ENCODE peak calls at places on chromosomes 1 and 21, in eight cellular contexts. G is thoracic aorta, F is heart right ventricle, K is ovary, P is stomach, I is left ventricle myocardium inferior, T is uterus, M is heart left ventricle. H is an unnamed sample.

GRCh38 chr1:116415699-116416533 is 42.9 kb downstream of the ATP1A1 start:
- DNase-seq in G (no peak), F (peak), K (peak), P (no peak), I (peak), T (no peak), M (no peak), H (no peak)

GRCh38 chr1:234186037-234186688 is 187.1 kb upstream of the COA6 start:
- DNase-seq in G (no peak), F (no peak), K (no peak), P (no peak), I (no peak), T (no peak), M (no peak), H (no peak)

GRCh38 chr1:2412773-2413494 is 570 bp upstream of the PEX10 start:
- DNase-seq in G (no peak), F (peak), K (peak), P (no peak), I (no peak), T (peak), M (peak), H (no peak)

GRCh38 chr1:242770366-242770765 is 245.9 kb upstream of the PLD5 start:
- DNase-seq in G (no peak), F (no peak), K (no peak), P (no peak), I (no peak), T (no peak), M (no peak), H (no peak)

GRCh38 chr1:224707849-224708725 is 92.0 kb downstream of the CNIH3 start:
- DNase-seq in G (no peak), F (no peak), K (peak), P (no peak), I (no peak), T (peak), M (no peak), H (peak)

GRCh38 chr21:42148584-42148983 is 70.4 kb upstream of the ABCG1 start:
- DNase-seq in G (no peak), F (no peak), K (peak), P (no peak), I (no peak), T (no peak), M (no peak), H (no peak)

GRCh38 chr1:39205102-39205780 is 746 bp downstream of the MACF1 start:
- DNase-seq in G (no peak), F (peak), K (no peak), P (peak), I (peak), T (peak), M (peak), H (no peak)

GRCh38 chr1:29650041-29650400 is 413.7 kb downstream of the PTPRU start:
- DNase-seq in G (no peak), F (no peak), K (no peak), P (no peak), I (no peak), T (no peak), M (no peak), H (no peak)

GRCh38 chr1:58282623-58283022 is 263.9 kb downstream of the OMA1 start:
- DNase-seq in G (no peak), F (peak), K (no peak), P (no peak), I (no peak), T (no peak), M (no peak), H (no peak)

GRCh38 chr1:31981976-31982375 is 31.7 kb upstream of the KHDRBS1 start:
- DNase-seq in G (no peak), F (no peak), K (no peak), P (no peak), I (no peak), T (no peak), M (no peak), H (no peak)

GRCh38 chr1:100360790-100361232 is 8.5 kb downstream of the CDC14A start:
- DNase-seq in G (no peak), F (peak), K (peak), P (peak), I (peak), T (peak), M (no peak), H (no peak)

GRCh38 chr1:208058212-208059155 is 147.6 kb upstream of the CD34 start:
- DNase-seq in G (no peak), F (no peak), K (no peak), P (no peak), I (no peak), T (no peak), M (no peak), H (no peak)

GRCh38 chr1:85061711-85062424 is 13.6 kb upstream of the MCOLN3 start:
- DNase-seq in G (peak), F (peak), K (peak), P (peak), I (peak), T (peak), M (peak), H (peak)

GRCh38 chr1:164272156-164272555 is 286.8 kb upstream of the PBX1 start:
- DNase-seq in G (no peak), F (no peak), K (no peak), P (no peak), I (no peak), T (no peak), M (no peak), H (no peak)

GRCh38 chr21:41976611-41977010 is 22.8 kb upstream of the C2CD2 start:
- DNase-seq in G (no peak), F (no peak), K (no peak), P (no peak), I (no peak), T (no peak), M (peak), H (no peak)

GRCh38 chr1:157137051-157137772 is 983 bp downstream of the ETV3 start:
- DNase-seq in G (no peak), F (no peak), K (no peak), P (no peak), I (no peak), T (no peak), M (no peak), H (no peak)

GRCh38 chr1:31161571-31161970 is 78.1 kb downstream of the NKAIN1 start:
- DNase-seq in G (no peak), F (no peak), K (no peak), P (no peak), I (no peak), T (no peak), M (no peak), H (no peak)

GRCh38 chr1:20080441-20081330 is 10.7 kb downstream of the PLA2G5 start:
- DNase-seq in G (no peak), F (no peak), K (no peak), P (no peak), I (no peak), T (no peak), M (no peak), H (no peak)

GRCh38 chr21:39885119-39885848 is 18.0 kb downstream of the PCP4 start:
- DNase-seq in G (no peak), F (peak), K (no peak), P (no peak), I (peak), T (peak), M (no peak), H (no peak)

GRCh38 chr1:230261918-230262650 is 164.0 kb downstream of the PGBD5 start:
- DNase-seq in G (no peak), F (no peak), K (no peak), P (no peak), I (no peak), T (no peak), M (no peak), H (no peak)

GRCh38 chr1:212979340-212980122 is 29.2 kb downstream of the VASH2 start:
- DNase-seq in G (no peak), F (no peak), K (no peak), P (no peak), I (no peak), T (no peak), M (no peak), H (no peak)

GRCh38 chr1:234841710-234842231 is 231.8 kb upstream of the IRF2BP2 start:
- DNase-seq in G (no peak), F (peak), K (no peak), P (no peak), I (no peak), T (no peak), M (no peak), H (peak)

GRCh38 chr1:92882817-92883216 is 51.0 kb downstream of the RPL5 start:
- DNase-seq in G (no peak), F (no peak), K (no peak), P (no peak), I (no peak), T (no peak), M (no peak), H (no peak)

GRCh38 chr1:119285482-119285881 is 83.1 kb upstream of the HAO2 start:
- DNase-seq in G (no peak), F (no peak), K (no peak), P (no peak), I (no peak), T (no peak), M (no peak), H (no peak)

GRCh38 chr1:232630047-232630893 is at the start of gene SIPA1L2:
- DNase-seq in G (peak), F (peak), K (peak), P (peak), I (peak), T (peak), M (peak), H (peak)

GRCh38 chr1:61951731-61952585 is 209.7 kb downstream of the PATJ start:
- DNase-seq in G (no peak), F (peak), K (no peak), P (no peak), I (no peak), T (no peak), M (no peak), H (no peak)

GRCh38 chr1:166814611-166815010 is 24.7 kb upstream of the POGK start:
- DNase-seq in G (no peak), F (no peak), K (no peak), P (peak), I (no peak), T (no peak), M (no peak), H (no peak)

GRCh38 chr1:184499626-184500025 is 112.8 kb downstream of the C1orf21 start:
- DNase-seq in G (no peak), F (no peak), K (no peak), P (no peak), I (no peak), T (no peak), M (no peak), H (no peak)

GRCh38 chr21:43332872-43333300 is 94.0 kb downstream of the SIK1 start:
- DNase-seq in G (no peak), F (no peak), K (no peak), P (no peak), I (no peak), T (no peak), M (no peak), H (no peak)

GRCh38 chr21:32207096-32207716 is 71.6 kb downstream of the MIS18A start:
- DNase-seq in G (no peak), F (no peak), K (no peak), P (no peak), I (no peak), T (no peak), M (no peak), H (no peak)

GRCh38 chr1:153568367-153569099 is 2.9 kb upstream of the S100A2 start:
- DNase-seq in G (peak), F (peak), K (peak), P (peak), I (peak), T (peak), M (peak), H (peak)

GRCh38 chr1:173395762-173396161 is 81.4 kb upstream of the PRDX6 start:
- DNase-seq in G (no peak), F (no peak), K (no peak), P (no peak), I (no peak), T (no peak), M (no peak), H (no peak)

GRCh38 chr21:15968911-15969310 is 239.1 kb downstream of the USP25 start:
- DNase-seq in G (no peak), F (no peak), K (no peak), P (no peak), I (no peak), T (no peak), M (no peak), H (no peak)

GRCh38 chr1:168341576-168341975 is 60.9 kb downstream of the TBX19 start:
- DNase-seq in G (no peak), F (no peak), K (no peak), P (no peak), I (no peak), T (no peak), M (no peak), H (no peak)

GRCh38 chr1:184854036-184854435 is 99.4 kb upstream of the EDEM3 start:
- DNase-seq in G (no peak), F (no peak), K (no peak), P (no peak), I (no peak), T (no peak), M (no peak), H (no peak)

GRCh38 chr1:172178846-172179245 is 241.6 kb upstream of the C1orf105 start:
- DNase-seq in G (no peak), F (no peak), K (no peak), P (no peak), I (no peak), T (no peak), M (no peak), H (no peak)

GRCh38 chr1:154327466-154328317 is 2.4 kb downstream of the ATP8B2 start:
- DNase-seq in G (no peak), F (no peak), K (no peak), P (peak), I (no peak), T (peak), M (no peak), H (no peak)

GRCh38 chr1:63622847-63623566 is 29.8 kb downstream of the PGM1 start:
- DNase-seq in G (no peak), F (peak), K (no peak), P (no peak), I (no peak), T (no peak), M (no peak), H (no peak)

GRCh38 chr1:110084226-110085078 is 14.0 kb upstream of the ALX3 start:
- DNase-seq in G (no peak), F (peak), K (peak), P (peak), I (peak), T (peak), M (no peak), H (peak)

GRCh38 chr1:25197235-25197930 is 34.9 kb downstream of the SYF2 start:
- DNase-seq in G (no peak), F (no peak), K (no peak), P (no peak), I (no peak), T (no peak), M (no peak), H (no peak)

GRCh38 chr1:51222136-51222787 is 13.8 kb upstream of the RNF11 start:
- DNase-seq in G (no peak), F (no peak), K (no peak), P (no peak), I (no peak), T (no peak), M (no peak), H (no peak)
- H3K4me3 ChIP-seq in G (no peak), F (no peak), K (no peak), P (no peak), I (no peak), T (no peak), M (no peak), H (no peak)

DNA sequence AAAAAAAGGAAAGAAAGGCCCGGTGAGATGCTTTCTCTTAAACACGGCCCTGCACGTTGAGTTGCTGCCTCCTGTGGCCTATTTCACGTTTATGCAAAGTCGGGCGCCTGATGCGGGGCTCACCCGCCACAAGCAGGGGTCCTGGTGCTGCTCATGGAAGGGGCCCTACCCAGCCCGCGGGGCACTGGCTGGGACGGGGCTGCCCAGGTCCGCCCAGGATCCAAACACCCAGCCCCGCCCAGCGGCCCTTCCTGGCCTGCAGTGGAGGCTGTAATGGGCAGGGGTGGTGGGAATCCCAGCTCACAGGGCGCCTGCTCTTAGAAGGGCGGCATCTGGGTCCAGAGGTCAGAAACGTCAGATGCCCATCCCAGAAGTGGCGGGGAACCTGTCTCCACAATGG is 1.6 kb downstream of the COL6A2 start:
- DNase-seq in G (peak), F (peak), K (peak), P (peak), I (peak), T (peak), M (peak), H (peak)
- H3K4me3 ChIP-seq in G (peak), F (peak), K (peak), P (peak), I (peak), T (peak), M (peak), H (peak)

DNA sequence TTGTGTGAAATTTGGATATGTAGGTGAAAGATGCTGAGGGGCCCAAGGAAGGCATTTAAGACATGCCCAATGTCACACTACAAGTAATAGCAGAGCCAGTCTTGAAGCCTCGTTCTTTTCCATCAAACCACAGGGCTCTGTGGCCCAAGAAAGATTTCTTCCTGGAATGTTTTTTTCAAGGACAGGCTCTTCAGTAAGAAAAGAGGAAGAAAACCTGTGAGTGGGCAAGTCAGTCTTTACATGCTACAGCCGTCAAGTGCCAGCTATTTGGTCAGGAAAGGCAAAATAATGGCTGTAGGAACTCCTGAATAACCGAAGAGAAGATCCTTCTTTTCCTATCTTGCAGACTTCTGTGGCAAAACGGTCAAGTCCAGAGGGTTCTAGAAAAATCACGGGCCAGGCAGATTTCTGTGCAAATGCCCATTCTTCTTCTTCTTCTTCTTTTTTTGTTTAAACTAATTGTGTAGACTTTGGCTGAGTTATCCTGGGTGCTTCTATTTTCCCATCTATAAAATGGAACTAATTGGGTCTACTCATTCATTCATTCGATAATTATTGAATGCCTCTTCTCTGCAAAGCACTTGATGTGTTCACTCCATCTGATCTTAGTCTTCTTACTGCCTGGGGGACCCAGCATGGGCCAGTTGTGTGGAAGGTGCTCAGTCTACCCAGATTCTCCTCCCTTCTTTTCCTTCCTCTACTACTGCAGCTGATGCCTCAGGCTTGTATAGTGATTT is 1.9 kb upstream of the ID3 start:
- DNase-seq in G (no peak), F (no peak), K (no peak), P (no peak), I (no peak), T (no peak), M (no peak), H (peak)
- H3K4me3 ChIP-seq in G (peak), F (peak), K (no peak), P (no peak), I (peak), T (no peak), M (peak), H (peak)

DNA sequence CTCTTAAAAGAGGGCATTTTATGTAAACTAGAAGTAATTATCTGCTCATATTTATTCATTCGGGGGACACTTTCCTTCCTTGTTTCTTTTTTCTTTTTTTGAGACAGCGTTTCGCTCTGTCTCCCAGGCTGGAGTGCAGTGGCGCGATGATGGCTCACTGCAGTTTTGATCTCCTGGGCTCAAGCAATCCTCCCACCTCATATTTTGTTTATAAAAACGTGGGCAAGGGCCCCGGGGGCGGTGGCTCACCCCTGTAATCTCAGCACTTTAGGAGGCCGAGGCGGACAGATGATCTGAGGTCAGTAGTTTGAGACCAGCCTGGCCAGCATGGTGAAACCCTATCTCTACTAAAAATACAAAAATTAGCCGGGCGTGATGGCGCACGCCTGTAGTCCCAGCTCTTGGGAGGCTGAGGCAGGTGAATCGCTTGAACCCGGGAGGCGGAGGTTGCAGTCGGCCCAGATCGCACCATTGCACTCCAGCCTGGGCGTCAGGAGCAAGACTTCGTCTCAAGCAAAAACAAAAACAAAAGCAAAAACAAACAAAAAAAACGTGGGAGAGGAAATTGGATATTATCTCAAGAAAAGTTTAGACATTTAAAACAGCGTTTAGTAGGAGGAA is 926 bp upstream of the DFFA start:
- DNase-seq in G (no peak), F (no peak), K (no peak), P (no peak), I (no peak), T (no peak), M (no peak), H (no peak)
- H3K4me3 ChIP-seq in G (peak), F (peak), K (no peak), P (no peak), I (peak), T (peak), M (peak), H (peak)

GRCh38 chr1:60000625-60001024 is 72.9 kb downstream of the C1orf87 start:
- DNase-seq in G (no peak), F (no peak), K (no peak), P (no peak), I (no peak), T (no peak), M (no peak), H (no peak)
- H3K4me3 ChIP-seq in G (no peak), F (no peak), K (no peak), P (no peak), I (no peak), T (no peak), M (no peak), H (no peak)

GRCh38 chr1:18639335-18640055 is 8.8 kb downstream of the PAX7 start:
- DNase-seq in G (no peak), F (no peak), K (no peak), P (no peak), I (no peak), T (no peak), M (no peak), H (no peak)

GRCh38 chr1:18642278-18643095 is 11.8 kb downstream of the PAX7 start:
- DNase-seq in G (no peak), F (no peak), K (no peak), P (no peak), I (no peak), T (no peak), M (no peak), H (no peak)

GRCh38 chr1:18638818-18639193 is 8.2 kb downstream of the PAX7 start:
- DNase-seq in G (no peak), F (no peak), K (no peak), P (no peak), I (no peak), T (no peak), M (no peak), H (no peak)

GRCh38 chr1:18641005-18641941 is 10.6 kb downstream of the PAX7 start:
- DNase-seq in G (no peak), F (no peak), K (no peak), P (no peak), I (no peak), T (no peak), M (no peak), H (no peak)

GRCh38 chr1:18640228-18641004 is 9.8 kb downstream of the PAX7 start:
- DNase-seq in G (no peak), F (no peak), K (no peak), P (no peak), I (no peak), T (no peak), M (no peak), H (no peak)
- H3K4me3 ChIP-seq in G (no peak), F (no peak), K (no peak), P (no peak), I (no peak), T (no peak), M (no peak), H (no peak)

H was measured in lower lobe of right lung.